ENCODE peak calls at places on chromosomes 6 and 20, in five cellular contexts. One of them, this sample, is unnamed. For H3K36me3, the result is how much of the 10 kb centered on the place peaks cover.

GRCh38 chr20:51095755-51096509 is 73.0 kb upstream of the KCNG1 start:
- DNase-seq in upper lobe of right lung: no peak
- DNase-seq in left lung: no peak
- DNase-seq in GM23248: no peak
- DNase-seq in mammary epithelial cell: no peak
- DNase-seq in this sample: no peak

GRCh38 chr6:79646006-79646405 is 14.9 kb downstream of the SH3BGRL2 start:
- DNase-seq in mammary epithelial cell: no peak
- DNase-seq in left lung: no peak
- DNase-seq in GM23248: no peak
- DNase-seq in upper lobe of right lung: no peak
- DNase-seq in this sample: no peak

GRCh38 chr6:70375882-70376281 is 37.4 kb upstream of the FAM135A start:
- DNase-seq in GM23248: peak
- DNase-seq in upper lobe of right lung: no peak
- DNase-seq in left lung: no peak
- DNase-seq in mammary epithelial cell: no peak
- DNase-seq in this sample: no peak

GRCh38 chr6:26234421-26235239 is 130.4 kb upstream of the BTN3A2 start:
- DNase-seq in GM23248: peak
- DNase-seq in mammary epithelial cell: peak
- DNase-seq in left lung: peak
- DNase-seq in upper lobe of right lung: no peak
- DNase-seq in this sample: peak

GRCh38 chr20:51661609-51662178 is 106.5 kb downstream of the ATP9A start:
- DNase-seq in upper lobe of right lung: no peak
- DNase-seq in mammary epithelial cell: peak
- DNase-seq in left lung: no peak
- DNase-seq in GM23248: peak
- DNase-seq in this sample: no peak

GRCh38 chr6:38498085-38498484 is 141.6 kb downstream of the BTBD9 start:
- DNase-seq in upper lobe of right lung: no peak
- DNase-seq in left lung: no peak
- DNase-seq in GM23248: peak
- DNase-seq in mammary epithelial cell: peak
- DNase-seq in this sample: peak

GRCh38 chr6:149239573-149240209 is 77.8 kb upstream of the TAB2 start:
- DNase-seq in left lung: no peak
- DNase-seq in GM23248: no peak
- DNase-seq in mammary epithelial cell: no peak
- DNase-seq in upper lobe of right lung: no peak
- DNase-seq in this sample: no peak

GRCh38 chr6:166715065-166715464 is 88.0 kb upstream of the RPS6KA2 start:
- DNase-seq in left lung: no peak
- DNase-seq in upper lobe of right lung: no peak
- DNase-seq in mammary epithelial cell: no peak
- DNase-seq in GM23248: no peak
- DNase-seq in this sample: no peak

GRCh38 chr20:17806739-17807441 is 107.1 kb downstream of the BANF2 start:
- DNase-seq in upper lobe of right lung: no peak
- DNase-seq in GM23248: peak
- DNase-seq in mammary epithelial cell: no peak
- DNase-seq in left lung: no peak
- DNase-seq in this sample: peak

GRCh38 chr6:158019416-158019815 is 37.8 kb downstream of the SYNJ2 start:
- DNase-seq in mammary epithelial cell: no peak
- DNase-seq in upper lobe of right lung: no peak
- DNase-seq in left lung: peak
- DNase-seq in GM23248: no peak
- DNase-seq in this sample: no peak

GRCh38 chr20:3349786-3350185 is 57.7 kb downstream of the DNAAF9 start:
- DNase-seq in GM23248: no peak
- DNase-seq in left lung: no peak
- DNase-seq in upper lobe of right lung: no peak
- DNase-seq in mammary epithelial cell: no peak
- DNase-seq in this sample: no peak

GRCh38 chr6:110341671-110342304 is 16.4 kb downstream of the METTL24 start:
- DNase-seq in mammary epithelial cell: no peak
- DNase-seq in left lung: no peak
- DNase-seq in GM23248: peak
- DNase-seq in upper lobe of right lung: no peak
- DNase-seq in this sample: peak

GRCh38 chr20:24289737-24290481 is 179.5 kb upstream of the SYNDIG1 start:
- DNase-seq in left lung: no peak
- DNase-seq in GM23248: no peak
- DNase-seq in mammary epithelial cell: no peak
- DNase-seq in upper lobe of right lung: no peak
- DNase-seq in this sample: peak

GRCh38 chr20:25258828-25259227 is 10.9 kb downstream of the PYGB start:
- DNase-seq in mammary epithelial cell: no peak
- DNase-seq in upper lobe of right lung: no peak
- DNase-seq in left lung: no peak
- DNase-seq in GM23248: no peak
- DNase-seq in this sample: no peak

GRCh38 chr6:80523531-80523970 is 417.1 kb downstream of the BCKDHB start:
- DNase-seq in upper lobe of right lung: no peak
- DNase-seq in GM23248: peak
- DNase-seq in mammary epithelial cell: no peak
- DNase-seq in left lung: peak
- DNase-seq in this sample: peak

GRCh38 chr6:146871613-146872465 is 273.1 kb downstream of the ADGB start:
- DNase-seq in left lung: no peak
- DNase-seq in upper lobe of right lung: no peak
- DNase-seq in GM23248: peak
- DNase-seq in mammary epithelial cell: no peak
- DNase-seq in this sample: peak

GRCh38 chr20:34375977-34376430 is 12.9 kb downstream of the ITCH start:
- DNase-seq in upper lobe of right lung: no peak
- DNase-seq in left lung: no peak
- DNase-seq in GM23248: no peak
- DNase-seq in mammary epithelial cell: no peak
- DNase-seq in this sample: no peak

GRCh38 chr6:33183071-33183683 is 9.1 kb downstream of the COL11A2 start:
- DNase-seq in upper lobe of right lung: no peak
- DNase-seq in left lung: no peak
- DNase-seq in GM23248: no peak
- DNase-seq in mammary epithelial cell: no peak
- DNase-seq in this sample: no peak

GRCh38 chr6:47083586-47084047 is 41.5 kb upstream of the ADGRF1 start:
- DNase-seq in mammary epithelial cell: peak
- DNase-seq in left lung: peak
- DNase-seq in upper lobe of right lung: peak
- DNase-seq in GM23248: peak
- DNase-seq in this sample: peak

GRCh38 chr6:35730745-35731413 is 6.0 kb upstream of the ARMC12 start:
- DNase-seq in GM23248: no peak
- DNase-seq in upper lobe of right lung: no peak
- DNase-seq in mammary epithelial cell: no peak
- DNase-seq in left lung: no peak
- DNase-seq in this sample: no peak

GRCh38 chr20:3358676-3359340 is 48.7 kb downstream of the DNAAF9 start:
- DNase-seq in upper lobe of right lung: no peak
- DNase-seq in GM23248: no peak
- DNase-seq in mammary epithelial cell: no peak
- DNase-seq in left lung: no peak
- DNase-seq in this sample: no peak

GRCh38 chr20:38735172-38735571 is 10.9 kb downstream of the SLC32A1 start:
- DNase-seq in mammary epithelial cell: no peak
- DNase-seq in left lung: no peak
- DNase-seq in upper lobe of right lung: no peak
- DNase-seq in GM23248: no peak
- DNase-seq in this sample: no peak

GRCh38 chr6:163745566-163746400 is 331.3 kb downstream of the QKI start:
- DNase-seq in mammary epithelial cell: peak
- DNase-seq in GM23248: peak
- DNase-seq in upper lobe of right lung: no peak
- DNase-seq in left lung: no peak
- DNase-seq in this sample: peak

GRCh38 chr6:143647712-143648111 is 30.1 kb upstream of the PHACTR2 start:
- DNase-seq in mammary epithelial cell: no peak
- DNase-seq in GM23248: no peak
- DNase-seq in upper lobe of right lung: no peak
- DNase-seq in left lung: no peak
- DNase-seq in this sample: no peak

GRCh38 chr6:135826225-135826804 is 25.2 kb upstream of the PDE7B start:
- DNase-seq in mammary epithelial cell: no peak
- DNase-seq in left lung: no peak
- DNase-seq in GM23248: no peak
- DNase-seq in upper lobe of right lung: no peak
- DNase-seq in this sample: no peak

GRCh38 chr6:41404221-41404866 is 68.9 kb downstream of the NCR2 start:
- DNase-seq in mammary epithelial cell: no peak
- DNase-seq in left lung: no peak
- DNase-seq in upper lobe of right lung: no peak
- DNase-seq in GM23248: no peak
- DNase-seq in this sample: peak

GRCh38 chr6:6546318-6547110 is 42.0 kb upstream of the LY86 start:
- DNase-seq in left lung: peak
- DNase-seq in upper lobe of right lung: peak
- DNase-seq in mammary epithelial cell: peak
- DNase-seq in GM23248: no peak
- DNase-seq in this sample: peak

GRCh38 chr6:129498950-129499870 is 210.8 kb downstream of the ARHGAP18 start:
- DNase-seq in GM23248: peak
- DNase-seq in mammary epithelial cell: peak
- DNase-seq in left lung: no peak
- DNase-seq in upper lobe of right lung: no peak
- DNase-seq in this sample: peak

GRCh38 chr20:4603724-4604123 is 118.0 kb upstream of the PRND start:
- DNase-seq in mammary epithelial cell: no peak
- DNase-seq in upper lobe of right lung: no peak
- DNase-seq in GM23248: no peak
- DNase-seq in left lung: no peak
- DNase-seq in this sample: no peak

GRCh38 chr6:3518356-3518841 is 61.5 kb upstream of the SLC22A23 start:
- DNase-seq in mammary epithelial cell: peak
- DNase-seq in left lung: no peak
- DNase-seq in upper lobe of right lung: no peak
- DNase-seq in GM23248: peak
- DNase-seq in this sample: peak

GRCh38 chr6:40715501-40716403 is 128.6 kb upstream of the LRFN2 start:
- DNase-seq in GM23248: no peak
- DNase-seq in mammary epithelial cell: no peak
- DNase-seq in upper lobe of right lung: no peak
- DNase-seq in left lung: no peak
- DNase-seq in this sample: no peak

GRCh38 chr6:42010185-42010872 is 40.0 kb upstream of the TAF8 start:
- DNase-seq in mammary epithelial cell: no peak
- DNase-seq in upper lobe of right lung: peak
- DNase-seq in left lung: no peak
- DNase-seq in GM23248: no peak
- DNase-seq in this sample: no peak

DNA sequence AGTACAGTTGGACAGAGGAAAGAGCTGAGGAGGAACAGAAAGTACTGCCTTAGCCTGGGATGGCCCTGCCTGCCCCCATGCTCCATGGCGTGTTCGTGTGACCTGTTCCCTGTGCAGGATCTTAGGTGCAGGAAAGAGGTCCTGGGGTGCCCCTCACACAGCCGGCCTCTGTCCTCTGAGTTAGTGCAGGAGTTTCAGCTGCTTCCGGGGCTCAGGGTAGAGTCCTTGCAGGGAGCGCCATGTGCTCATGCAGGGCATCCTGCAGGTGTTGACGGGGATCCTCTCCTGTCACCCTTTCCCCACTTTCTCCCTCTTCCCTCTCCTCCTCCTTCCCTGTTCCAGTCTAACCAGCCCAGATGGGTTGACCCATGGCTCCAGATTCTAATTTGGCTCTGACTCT is 173.3 kb downstream of the DTNBP1 start:
- DNase-seq in left lung: no peak
- DNase-seq in upper lobe of right lung: no peak
- DNase-seq in mammary epithelial cell: no peak
- DNase-seq in GM23248: no peak
- DNase-seq in this sample: no peak
- H3K36me3 ChIP-seq in left lung: under half
- H3K36me3 ChIP-seq in upper lobe of right lung: under half
- H3K36me3 ChIP-seq in mammary epithelial cell: under half
- H3K36me3 ChIP-seq in GM23248: under half
- H3K36me3 ChIP-seq in this sample: under half

GRCh38 chr6:167977717-167978467 is 19.6 kb upstream of the KIF25 start:
- DNase-seq in upper lobe of right lung: peak
- DNase-seq in GM23248: no peak
- DNase-seq in mammary epithelial cell: no peak
- DNase-seq in left lung: no peak
- DNase-seq in this sample: no peak

GRCh38 chr6:167974644-167975344 is 22.7 kb upstream of the KIF25 start:
- DNase-seq in mammary epithelial cell: no peak
- DNase-seq in upper lobe of right lung: no peak
- DNase-seq in GM23248: no peak
- DNase-seq in left lung: no peak
- DNase-seq in this sample: peak

GRCh38 chr6:167978607-167979006 is 18.9 kb upstream of the KIF25 start:
- DNase-seq in upper lobe of right lung: no peak
- DNase-seq in GM23248: no peak
- DNase-seq in left lung: no peak
- DNase-seq in mammary epithelial cell: no peak
- DNase-seq in this sample: no peak

GRCh38 chr6:167975449-167975848 is 22.0 kb upstream of the KIF25 start:
- DNase-seq in left lung: no peak
- DNase-seq in GM23248: no peak
- DNase-seq in mammary epithelial cell: no peak
- DNase-seq in upper lobe of right lung: no peak
- DNase-seq in this sample: no peak

GRCh38 chr6:167976708-167977107 is 20.8 kb upstream of the KIF25 start:
- DNase-seq in upper lobe of right lung: no peak
- DNase-seq in GM23248: no peak
- DNase-seq in mammary epithelial cell: no peak
- DNase-seq in left lung: no peak
- DNase-seq in this sample: no peak
- H3K36me3 ChIP-seq in upper lobe of right lung: under half
- H3K36me3 ChIP-seq in GM23248: under half
- H3K36me3 ChIP-seq in mammary epithelial cell: under half
- H3K36me3 ChIP-seq in left lung: under half
- H3K36me3 ChIP-seq in this sample: under half

GRCh38 chr20:32446301-32447100 is 88.4 kb downstream of the ASXL1 start:
- DNase-seq in left lung: no peak
- DNase-seq in GM23248: no peak
- DNase-seq in mammary epithelial cell: no peak
- DNase-seq in upper lobe of right lung: no peak
- DNase-seq in this sample: no peak
- H3K36me3 ChIP-seq in left lung: under half
- H3K36me3 ChIP-seq in GM23248: under half
- H3K36me3 ChIP-seq in mammary epithelial cell: under half
- H3K36me3 ChIP-seq in upper lobe of right lung: under half
- H3K36me3 ChIP-seq in this sample: under half

GRCh38 chr6:7604506-7604905 is 14.5 kb downstream of the SNRNP48 start:
- DNase-seq in GM23248: no peak
- DNase-seq in left lung: no peak
- DNase-seq in mammary epithelial cell: no peak
- DNase-seq in upper lobe of right lung: no peak
- DNase-seq in this sample: no peak
- H3K36me3 ChIP-seq in GM23248: half or more
- H3K36me3 ChIP-seq in left lung: under half
- H3K36me3 ChIP-seq in mammary epithelial cell: under half
- H3K36me3 ChIP-seq in upper lobe of right lung: half or more
- H3K36me3 ChIP-seq in this sample: half or more

GRCh38 chr6:30835576-30835975 is 48.7 kb upstream of the DDR1 start:
- DNase-seq in mammary epithelial cell: no peak
- DNase-seq in left lung: no peak
- DNase-seq in GM23248: no peak
- DNase-seq in upper lobe of right lung: no peak
- DNase-seq in this sample: no peak
- H3K36me3 ChIP-seq in mammary epithelial cell: under half
- H3K36me3 ChIP-seq in left lung: under half
- H3K36me3 ChIP-seq in GM23248: under half
- H3K36me3 ChIP-seq in upper lobe of right lung: under half
- H3K36me3 ChIP-seq in this sample: under half